ENCODE peak calls at places on chromosomes 6 and 20, in eight cellular contexts. K is astrocyte, U is ovary, M is Peyer's patch, X is brain microvascular endothelial cell, Z is GM23248, R is cardiac muscle cell, F is lung. G is an unnamed sample.

GRCh38 chr6:70886661-70887060 is 70.2 kb downstream of the B3GAT2 start:
- DNase-seq in U (no peak), M (no peak), R (no peak), F (no peak), X (no peak), Z (no peak), K (no peak), G (no peak)

GRCh38 chr20:8020314-8021079 is 936 bp upstream of the TMX4 start:
- DNase-seq in R (peak; percentile 20), K (no peak), U (no peak), Z (no peak), F (no peak), M (peak; percentile 43), X (no peak), G (no peak)

GRCh38 chr6:151130329-151130728 is 109.4 kb upstream of the AKAP12 start:
- DNase-seq in M (no peak), R (no peak), X (no peak), F (no peak), U (no peak), Z (no peak), K (no peak), G (no peak)

GRCh38 chr6:27091661-27092315 is 155.7 kb upstream of the PRSS16 start:
- DNase-seq in F (no peak), U (no peak), Z (peak; percentile 92), X (peak; percentile 94), R (peak; percentile 91), M (no peak), K (peak; percentile 94), G (no peak)

GRCh38 chr6:27592107-27592480 is 119.2 kb upstream of the ZNF184 start:
- DNase-seq in Z (no peak), M (no peak), K (peak; percentile 7), F (no peak), U (no peak), R (peak; percentile 19), X (no peak), G (no peak)

GRCh38 chr6:101683884-101684283 is 290.4 kb downstream of the GRIK2 start:
- DNase-seq in M (no peak), U (no peak), F (no peak), Z (no peak), R (peak; percentile 59), X (no peak), K (peak; percentile 3), G (no peak)

GRCh38 chr6:40997256-40997957 is 41.6 kb downstream of the UNC5CL start:
- DNase-seq in Z (peak; percentile 64), X (peak; percentile 73), R (peak; percentile 71), F (peak; percentile 32), K (peak; percentile 78), U (no peak), M (no peak), G (no peak)

GRCh38 chr20:15889073-15889923 is 684.0 kb downstream of the KIF16B start:
- DNase-seq in X (no peak), F (no peak), R (no peak), M (no peak), Z (no peak), K (no peak), U (no peak), G (no peak)

GRCh38 chr6:150380256-150380655 is 11.4 kb downstream of the IYD start:
- DNase-seq in R (no peak), K (peak; percentile 10), F (no peak), Z (peak; percentile 74), M (no peak), U (no peak), X (no peak), G (no peak)

GRCh38 chr20:58103517-58103904 is 124.9 kb downstream of the ANKRD60 start:
- DNase-seq in Z (no peak), R (no peak), F (peak; percentile 16), X (no peak), U (no peak), M (no peak), K (no peak), G (no peak)

GRCh38 chr6:79084693-79085092 is 6.6 kb upstream of the PHIP start:
- DNase-seq in M (no peak), K (no peak), Z (no peak), F (no peak), U (no peak), X (no peak), R (peak; percentile 26), G (no peak)

DNA sequence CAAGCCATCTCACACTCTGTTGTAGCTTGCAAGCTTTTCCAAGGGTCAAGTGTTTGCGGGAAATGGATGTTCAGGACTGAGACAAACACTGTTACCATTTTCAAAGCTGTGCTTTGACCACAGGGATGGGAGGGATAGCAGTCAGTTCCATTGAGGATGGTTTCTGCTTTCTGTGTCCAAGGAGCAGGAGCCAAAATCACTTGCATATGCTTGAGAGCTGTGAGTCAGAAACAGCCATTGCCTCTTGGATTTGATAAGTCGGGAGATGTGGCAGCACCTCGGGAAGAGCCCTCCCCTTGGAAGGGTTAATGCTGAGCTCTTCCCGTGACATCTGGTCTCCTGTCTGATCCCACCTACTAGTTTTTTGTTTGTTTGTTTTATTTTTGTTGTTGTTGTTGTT is 85.2 kb downstream of the TCP11 start:
- DNase-seq in K (no peak), R (no peak), U (no peak), X (no peak), M (no peak), Z (peak; percentile 23), F (no peak), G (no peak)
- H3K4me3 ChIP-seq in K (no peak overlapping the region), R (no peak overlapping the region), U (no peak overlapping the region), X (no peak overlapping the region), M (no peak overlapping the region), Z (no peak overlapping the region), F (no peak overlapping the region), G (no peak overlapping the region)

GRCh38 chr6:159063549-159063948 is 18.8 kb upstream of the TAGAP start:
- DNase-seq in M (no peak), U (no peak), Z (no peak), X (no peak), F (no peak), R (no peak), K (no peak), G (no peak)
- H3K27ac ChIP-seq in M (peak overlapping the region; percentile 84), U (no peak overlapping the region), Z (no peak overlapping the region), X (no peak overlapping the region), F (peak overlapping the region; percentile 1), R (no peak overlapping the region), K (no peak overlapping the region), G (peak overlapping the region; percentile 73)

GRCh38 chr20:59157961-59158541 is 5.6 kb upstream of the ZNF831 start:
- DNase-seq in F (no peak), X (no peak), Z (no peak), M (no peak), R (no peak), U (no peak), K (no peak), G (no peak)

GRCh38 chr20:59158673-59159072 is 4.9 kb upstream of the ZNF831 start:
- DNase-seq in R (no peak), X (no peak), Z (no peak), U (no peak), F (no peak), M (no peak), K (no peak), G (no peak)

GRCh38 chr20:59161626-59162170 is 1.9 kb upstream of the ZNF831 start:
- DNase-seq in R (no peak), X (no peak), U (no peak), Z (no peak), F (no peak), M (no peak), K (no peak), G (no peak)

GRCh38 chr20:59159091-59159821 is 4.4 kb upstream of the ZNF831 start:
- DNase-seq in Z (no peak), M (peak; percentile 70), R (no peak), K (no peak), F (no peak), X (no peak), U (no peak), G (peak; percentile 77)

GRCh38 chr20:59159822-59160740 is 3.5 kb upstream of the ZNF831 start:
- DNase-seq in R (no peak), M (no peak), X (no peak), K (no peak), U (no peak), F (no peak), Z (no peak), G (no peak)
- H3K4me3 ChIP-seq in R (no peak overlapping the region), M (peak overlapping the region; percentile 13), X (no peak overlapping the region), K (no peak overlapping the region), U (no peak overlapping the region), F (no peak overlapping the region), Z (no peak overlapping the region), G (peak overlapping the region; percentile 44)

GRCh38 chr6:154354265-154354777 is 2.3 kb downstream of the IPCEF1 start:
- DNase-seq in R (no peak), X (no peak), Z (no peak), U (no peak), K (no peak), F (no peak), M (no peak), G (no peak)

GRCh38 chr6:154358019-154358545 is 1.5 kb upstream of the IPCEF1 start:
- DNase-seq in K (no peak), R (no peak), Z (no peak), M (no peak), F (no peak), X (no peak), U (no peak), G (no peak)

GRCh38 chr6:154352898-154353585 is 3.6 kb downstream of the IPCEF1 start:
- DNase-seq in U (no peak), M (no peak), Z (no peak), F (no peak), R (no peak), K (no peak), X (no peak), G (no peak)

GRCh38 chr6:154356690-154357089 is at the start of gene IPCEF1:
- DNase-seq in Z (no peak), M (no peak), X (no peak), U (no peak), F (no peak), R (no peak), K (no peak), G (no peak)

GRCh38 chr6:154356118-154356517 is 485 bp downstream of the IPCEF1 start:
- DNase-seq in K (no peak), U (no peak), R (no peak), Z (no peak), X (no peak), F (no peak), M (no peak), G (no peak)
- H3K27ac ChIP-seq in K (no peak overlapping the region), U (no peak overlapping the region), R (no peak overlapping the region), Z (no peak overlapping the region), X (no peak overlapping the region), F (no peak overlapping the region), M (peak overlapping the region; percentile 48), G (no peak overlapping the region)